ENCODE peak calls at places on chromosomes 16 and 17, in seven cellular contexts. I, B, Z, Q, A, K and O are unnamed samples.

GRCh38 chr16:75402821-75403475 is 30.4 kb downstream of the CFDP1 start:
- DNase-seq in I (no peak), B (no peak), Z (peak; percentile 50), Q (peak; percentile 10), A (peak; percentile 36), K (peak; percentile 28), O (peak; percentile 36)

GRCh38 chr16:88060524-88061219 is 109.4 kb downstream of the BANP start:
- DNase-seq in I (no peak), B (no peak), Z (no peak), Q (no peak), A (no peak), K (no peak), O (no peak)

GRCh38 chr17:38464723-38465419 is 36.6 kb downstream of the ARHGAP23 start:
- DNase-seq in I (no peak), B (no peak), Z (peak; percentile 96), Q (peak; percentile 64), A (peak; percentile 73), K (no peak), O (no peak)

GRCh38 chr17:46152423-46152822 is 40.8 kb downstream of the KANSL1 start:
- DNase-seq in I (no peak), B (peak; percentile 48), Z (no peak), Q (no peak), A (no peak), K (no peak), O (no peak)

GRCh38 chr17:8954339-8954738 is 11.2 kb downstream of the PIK3R5 start:
- DNase-seq in I (peak; percentile 27), B (no peak), Z (no peak), Q (no peak), A (no peak), K (no peak), O (no peak)

GRCh38 chr16:19439483-19439882 is 21.8 kb downstream of the TMC5 start:
- DNase-seq in I (no peak), B (no peak), Z (no peak), Q (no peak), A (no peak), K (no peak), O (no peak)

GRCh38 chr16:83227336-83227735 is 580.4 kb upstream of the HSBP1 start:
- DNase-seq in I (no peak), B (no peak), Z (no peak), Q (no peak), A (no peak), K (no peak), O (no peak)

GRCh38 chr17:14297161-14297851 is 3.6 kb upstream of the HS3ST3B1 start:
- DNase-seq in I (no peak), B (no peak), Z (peak; percentile 50), Q (no peak), A (no peak), K (peak; percentile 55), O (peak; percentile 48)

GRCh38 chr17:39660397-39661043 is 4.6 kb upstream of the TCAP start:
- DNase-seq in I (no peak), B (no peak), Z (no peak), Q (no peak), A (no peak), K (no peak), O (no peak)

GRCh38 chr17:42687707-42688275 is 5.5 kb downstream of the CNTNAP1 start:
- DNase-seq in I (no peak), B (no peak), Z (peak; percentile 20), Q (no peak), A (no peak), K (no peak), O (no peak)

GRCh38 chr16:27317738-27318398 is 4.1 kb downstream of the IL4R start:
- DNase-seq in I (no peak), B (no peak), Z (no peak), Q (no peak), A (no peak), K (no peak), O (no peak)

GRCh38 chr17:83173180-83173996 is 94.0 kb downstream of the METRNL start:
- DNase-seq in I (no peak), B (no peak), Z (no peak), Q (no peak), A (no peak), K (no peak), O (no peak)

GRCh38 chr16:658679-659571 is 9.0 kb upstream of the RHOT2 start:
- DNase-seq in I (no peak), B (no peak), Z (peak; percentile 56), Q (no peak), A (no peak), K (no peak), O (no peak)

GRCh38 chr17:32870969-32871368 is 6.0 kb downstream of the MYO1D start:
- DNase-seq in I (no peak), B (no peak), Z (no peak), Q (no peak), A (no peak), K (no peak), O (no peak)

GRCh38 chr17:7323731-7324437 is 5.3 kb downstream of the NEURL4 start:
- DNase-seq in I (peak; percentile 47), B (no peak), Z (peak; percentile 90), Q (no peak), A (peak; percentile 51), K (no peak), O (no peak)

GRCh38 chr17:8082312-8082711 is 5.2 kb downstream of the ALOX12B start:
- DNase-seq in I (no peak), B (no peak), Z (no peak), Q (no peak), A (peak; percentile 68), K (no peak), O (no peak)

GRCh38 chr16:2115591-2115973 is 20.1 kb downstream of the PKD1 start:
- DNase-seq in I (no peak), B (no peak), Z (no peak), Q (no peak), A (no peak), K (no peak), O (no peak)

GRCh38 chr16:77434022-77434364 is 841 bp downstream of the ADAMTS18 start:
- DNase-seq in I (no peak), B (no peak), Z (no peak), Q (no peak), A (no peak), K (no peak), O (no peak)

DNA sequence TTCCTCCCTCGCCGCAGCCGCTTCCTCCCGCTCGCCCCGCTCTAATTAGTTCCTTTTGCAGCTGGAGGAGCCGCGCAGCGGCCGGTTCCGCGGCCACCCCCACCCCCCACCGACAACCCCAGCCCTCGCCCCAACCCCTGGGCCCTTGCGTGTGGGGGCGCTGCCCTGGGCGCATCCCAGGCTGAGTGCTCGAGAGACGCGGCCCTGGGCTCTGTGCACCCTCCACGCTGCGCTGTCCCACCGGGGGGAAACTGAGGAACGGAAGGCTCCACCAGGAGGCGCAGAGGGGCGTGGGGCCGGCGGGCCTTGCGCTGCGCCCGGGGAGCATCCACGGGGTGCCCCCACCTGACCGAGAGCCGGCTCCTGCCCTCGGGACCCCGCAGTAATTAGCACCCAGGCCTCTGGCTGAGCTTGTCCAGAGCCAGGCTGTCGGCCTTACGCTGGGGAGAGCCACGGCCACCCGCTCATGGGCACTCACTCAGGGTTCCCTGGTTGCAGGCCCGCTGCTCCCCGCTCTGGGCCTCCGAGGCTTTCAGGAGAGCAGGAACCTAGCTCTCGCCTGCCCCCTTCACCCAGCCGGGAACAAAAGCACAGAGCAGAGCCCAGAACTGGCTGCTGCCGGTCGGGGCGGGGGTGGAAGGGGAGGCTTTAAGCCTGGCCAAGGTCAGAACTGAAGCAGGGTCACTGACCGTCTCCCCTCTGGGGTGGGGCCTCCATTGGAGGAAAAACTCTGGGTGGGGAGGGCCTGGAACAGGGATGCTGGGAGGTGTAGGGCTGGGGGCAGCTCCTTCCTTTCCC is 12.1 kb downstream of the GLIS2 start:
- DNase-seq in I (no peak), B (no peak), Z (peak; percentile 95), Q (no peak), A (peak; percentile 37), K (peak; percentile 90), O (peak; percentile 86)
- TF ChIP-seq JUND in I (no peak), B (no peak), Z (no peak), Q (no peak), A (no peak), K (no peak), O (peak; percentile 21)

GRCh38 chr16:73126453-73126853 is 78.5 kb upstream of the ZFHX3 start:
- DNase-seq in I (no peak), B (no peak), Z (no peak), Q (no peak), A (no peak), K (no peak), O (peak; percentile 45)
- TF ChIP-seq JUND in I (no peak), B (no peak), Z (no peak), Q (no peak), A (no peak), K (no peak), O (no peak)

GRCh38 chr17:48555616-48556533 is 11.0 kb upstream of the HOXB2 start:
- DNase-seq in I (no peak), B (no peak), Z (no peak), Q (no peak), A (peak; percentile 69), K (peak; percentile 76), O (no peak)

GRCh38 chr17:48553190-48553547 is 8.3 kb upstream of the HOXB2 start:
- DNase-seq in I (no peak), B (no peak), Z (no peak), Q (no peak), A (no peak), K (no peak), O (no peak)

GRCh38 chr17:48553837-48554236 is 8.9 kb upstream of the HOXB2 start:
- DNase-seq in I (no peak), B (no peak), Z (no peak), Q (no peak), A (no peak), K (no peak), O (no peak)

GRCh38 chr17:48555183-48555615 is 10.3 kb upstream of the HOXB2 start:
- DNase-seq in I (no peak), B (no peak), Z (no peak), Q (no peak), A (peak; percentile 93), K (peak; percentile 72), O (no peak)

DNA sequence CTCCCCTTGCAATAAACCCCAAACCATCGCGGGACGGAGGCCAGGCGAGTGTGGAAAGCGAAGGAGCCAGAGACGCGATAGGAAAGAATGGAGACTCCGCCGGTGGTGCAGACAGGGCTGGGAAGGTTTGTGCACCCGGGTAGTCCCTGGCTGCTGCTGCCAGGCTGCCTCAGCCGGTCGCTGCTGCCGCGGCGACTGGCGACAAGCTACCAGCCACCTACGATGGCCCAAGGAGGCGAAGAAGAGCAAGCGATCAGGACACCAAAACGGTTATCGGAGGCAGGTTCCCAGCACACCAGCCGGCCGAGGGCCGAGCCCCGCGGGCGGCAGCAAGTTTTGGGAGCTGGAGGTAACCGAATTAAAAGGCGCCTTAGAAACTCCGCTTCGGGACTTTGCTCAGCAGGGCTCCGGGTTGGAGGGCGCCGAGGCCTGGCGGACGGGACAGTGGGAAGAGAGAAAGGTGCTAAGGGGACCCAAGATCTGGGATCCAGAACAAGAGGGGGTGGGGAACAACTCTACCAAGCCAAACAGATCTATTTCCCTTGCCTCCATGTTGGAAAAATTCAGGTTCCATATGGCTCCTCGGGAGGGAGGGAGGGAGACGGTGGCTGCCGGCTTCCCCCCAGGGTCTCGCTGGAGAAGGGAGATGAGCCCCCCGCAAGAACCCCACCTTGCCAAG is 9.6 kb upstream of the HOXB2 start:
- DNase-seq in I (no peak), B (no peak), Z (no peak), Q (no peak), A (no peak), K (peak; percentile 65), O (no peak)
- TF ChIP-seq JUND in I (no peak), B (no peak), Z (no peak), Q (no peak), A (no peak), K (no peak), O (no peak)

GRCh38 chr17:12730931-12731521 is 58.3 kb upstream of the ARHGAP44 start:
- DNase-seq in I (no peak), B (no peak), Z (no peak), Q (peak; percentile 66), A (peak; percentile 2), K (no peak), O (no peak)
- TF ChIP-seq JUND in I (no peak), B (no peak), Z (no peak), Q (no peak), A (no peak), K (no peak), O (no peak)

GRCh38 chr17:75738218-75738802 is 17.1 kb downstream of the ITGB4 start:
- DNase-seq in I (no peak), B (no peak), Z (no peak), Q (no peak), A (peak; percentile 37), K (no peak), O (peak; percentile 57)
- TF ChIP-seq JUND in I (no peak), B (no peak), Z (no peak), Q (no peak), A (no peak), K (no peak), O (peak; percentile 49)